ENCODE peak calls at places on chromosome 20, in seven cellular contexts. X, U, O, S, C, K and H are unnamed samples.
A peak's percentile ranks its signal among the peaks of the same experiment; 100 is the strongest.

GRCh38 chr20:10040070-10040970 is 5.5 kb downstream of the ANKEF1 start:
- DNase-seq in X (no peak), U (peak; percentile 67), O (peak; percentile 25), S (no peak), C (peak; percentile 42), K (no peak), H (no peak)

GRCh38 chr20:57835053-57835452 is 125.2 kb upstream of the PMEPA1 start:
- DNase-seq in X (no peak), U (no peak), O (no peak), S (no peak), C (no peak), K (no peak), H (no peak)

GRCh38 chr20:49543071-49543857 is 24.7 kb downstream of the PTGIS start:
- DNase-seq in X (no peak), U (no peak), O (no peak), S (peak; percentile 70), C (no peak), K (no peak), H (no peak)

GRCh38 chr20:59825944-59826759 is 107.3 kb downstream of the SYCP2 start:
- DNase-seq in X (no peak), U (no peak), O (no peak), S (peak; percentile 85), C (no peak), K (no peak), H (no peak)

GRCh38 chr20:59560588-59561227 is 43.6 kb upstream of the PHACTR3 start:
- DNase-seq in X (peak; percentile 57), U (peak; percentile 14), O (peak; percentile 24), S (no peak), C (no peak), K (peak; percentile 53), H (no peak)

GRCh38 chr20:11822116-11822794 is 95.4 kb upstream of the BTBD3 start:
- DNase-seq in X (no peak), U (no peak), O (no peak), S (no peak), C (no peak), K (no peak), H (no peak)

GRCh38 chr20:31543966-31544598 is 29.8 kb downstream of the HM13 start:
- DNase-seq in X (no peak), U (peak; percentile 89), O (peak; percentile 91), S (peak; percentile 79), C (peak; percentile 97), K (no peak), H (peak; percentile 95)

GRCh38 chr20:48538058-48538825 is 289.6 kb downstream of the PREX1 start:
- DNase-seq in X (no peak), U (peak; percentile 83), O (peak; percentile 93), S (no peak), C (peak; percentile 24), K (peak; percentile 48), H (no peak)

GRCh38 chr20:63944078-63944941 is 11.9 kb downstream of the UCKL1 start:
- DNase-seq in X (no peak), U (no peak), O (no peak), S (no peak), C (no peak), K (no peak), H (no peak)

GRCh38 chr20:10783660-10784336 is 110.0 kb upstream of the JAG1 start:
- DNase-seq in X (no peak), U (no peak), O (peak; percentile 50), S (no peak), C (no peak), K (no peak), H (no peak)

GRCh38 chr20:22404609-22405170 is 179.7 kb downstream of the FOXA2 start:
- DNase-seq in X (no peak), U (no peak), O (peak; percentile 39), S (no peak), C (no peak), K (no peak), H (no peak)

GRCh38 chr20:37669062-37669772 is 24.6 kb upstream of the CTNNBL1 start:
- DNase-seq in X (no peak), U (no peak), O (no peak), S (no peak), C (peak; percentile 7), K (peak; percentile 25), H (no peak)

GRCh38 chr20:55540486-55540885 is 464.8 kb downstream of the CBLN4 start:
- DNase-seq in X (no peak), U (no peak), O (no peak), S (no peak), C (no peak), K (no peak), H (no peak)

GRCh38 chr20:57907131-57908083 is 197.6 kb upstream of the PMEPA1 start:
- DNase-seq in X (no peak), U (no peak), O (no peak), S (no peak), C (no peak), K (no peak), H (no peak)

GRCh38 chr20:6940052-6940451 is 172.6 kb downstream of the BMP2 start:
- DNase-seq in X (no peak), U (no peak), O (peak; percentile 1), S (no peak), C (peak; percentile 20), K (peak; percentile 80), H (no peak)
- TF ChIP-seq CTCF in X (no peak), U (peak; percentile 25), O (peak; percentile 29), S (no peak), C (peak; percentile 57), K (peak; percentile 84), H (peak; percentile 13)

DNA sequence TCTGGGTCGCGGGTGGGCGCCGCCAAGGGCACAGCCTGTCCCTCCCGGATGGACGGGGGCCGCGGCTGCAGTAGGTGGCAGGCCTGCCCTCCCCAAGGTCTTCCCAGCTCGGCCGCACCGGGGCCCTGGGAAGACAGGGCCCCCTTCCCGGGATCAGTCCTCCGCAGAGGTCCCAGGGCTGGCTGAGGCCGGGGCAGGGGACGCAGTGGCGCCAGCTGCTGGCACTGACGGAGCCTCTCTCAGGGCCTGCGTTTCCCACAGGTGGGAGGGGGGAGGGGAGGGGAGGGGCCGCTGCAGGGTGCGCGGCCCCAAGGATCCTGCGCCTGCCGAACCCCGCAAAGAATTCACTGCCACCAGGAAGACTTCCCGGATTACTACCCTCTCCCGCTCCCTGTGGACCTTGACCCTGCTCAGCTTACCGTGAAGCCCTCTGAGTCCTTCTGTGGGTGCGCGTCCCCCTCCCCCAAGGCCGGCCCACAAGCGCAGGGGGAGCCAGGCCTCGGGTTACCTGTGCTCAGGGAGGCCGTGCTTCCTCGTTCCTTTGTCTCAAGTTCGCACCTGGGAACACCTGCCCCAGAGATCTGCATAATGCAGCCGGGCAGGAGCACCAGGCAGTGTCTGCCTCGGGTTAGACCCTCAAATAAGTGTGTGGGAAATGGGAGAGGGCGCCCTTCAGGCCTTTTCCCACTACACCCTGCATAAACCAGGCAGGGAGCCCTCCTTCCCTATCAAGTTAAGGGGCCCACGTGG is 5.1 kb downstream of the LZTS3 start:
- DNase-seq in X (no peak), U (no peak), O (no peak), S (peak; percentile 79), C (no peak), K (peak; percentile 77), H (no peak)
- TF ChIP-seq CTCF in X (no peak), U (no peak), O (no peak), S (no peak), C (no peak), K (peak; percentile 33), H (no peak)

GRCh38 chr20:40768105-40768504 is 79.1 kb upstream of the MAFB start:
- DNase-seq in X (no peak), U (no peak), O (no peak), S (peak; percentile 42), C (no peak), K (no peak), H (no peak)
- TF ChIP-seq CTCF in X (no peak), U (no peak), O (no peak), S (no peak), C (no peak), K (no peak), H (no peak)

DNA sequence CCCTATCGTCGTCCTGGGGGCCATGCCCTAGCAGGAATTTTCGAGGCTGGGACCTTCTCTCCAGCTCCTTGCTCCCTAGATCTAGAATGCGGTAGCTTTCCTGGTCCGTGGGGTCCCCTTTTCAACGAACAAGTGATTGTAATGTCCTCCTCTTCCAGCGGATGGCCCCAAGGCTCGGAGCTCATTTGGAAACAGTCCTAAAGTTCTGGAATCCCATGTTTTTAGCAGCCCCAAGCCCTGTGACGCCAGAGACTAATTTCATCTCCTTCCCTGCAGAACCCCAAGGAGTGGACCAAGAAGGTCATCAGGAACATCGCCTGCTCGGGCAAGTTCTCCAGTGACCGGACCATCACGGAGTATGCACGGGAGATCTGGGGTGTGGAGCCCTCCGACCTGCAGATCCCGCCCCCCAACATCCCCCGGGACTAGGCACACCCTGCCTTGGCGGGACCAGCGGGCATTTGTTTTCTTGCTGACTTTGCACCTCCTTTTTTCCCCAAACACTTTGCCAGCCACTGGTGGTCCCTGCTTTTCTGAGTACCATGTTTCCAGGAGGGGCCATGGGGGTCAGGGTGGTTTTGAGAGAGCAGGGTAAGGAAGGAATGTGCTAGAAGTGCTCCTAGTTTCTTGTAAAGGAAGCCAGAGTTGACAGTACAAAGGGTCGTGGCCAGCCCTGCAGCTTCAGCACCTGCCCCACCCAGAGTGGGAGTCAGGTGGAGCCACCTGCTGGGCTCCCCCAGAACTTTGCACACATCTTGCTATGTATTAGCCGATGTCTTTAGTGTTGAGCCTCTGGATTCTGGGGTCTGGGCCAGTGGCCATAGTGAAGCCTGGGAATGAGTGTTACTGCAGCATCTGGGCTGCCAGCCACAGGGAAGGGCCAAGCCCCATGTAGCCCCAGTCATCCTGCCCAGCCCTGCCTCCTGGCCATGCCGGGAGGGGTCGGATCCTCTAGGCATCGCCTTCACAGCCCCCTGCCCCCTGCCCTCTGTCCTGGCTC is 48.5 kb downstream of the PYGB start:
- DNase-seq in X (peak; percentile 59), U (no peak), O (peak; percentile 32), S (no peak), C (no peak), K (peak; percentile 34), H (no peak)
- TF ChIP-seq CTCF in X (peak; percentile 22), U (peak; percentile 61), O (peak; percentile 51), S (no peak), C (peak; percentile 53), K (peak; percentile 43), H (peak; percentile 30)

GRCh38 chr20:62029951-62030350 is 35.7 kb downstream of the TAF4 start:
- DNase-seq in X (no peak), U (no peak), O (no peak), S (no peak), C (no peak), K (no peak), H (no peak)

GRCh38 chr20:62030357-62030756 is 35.3 kb downstream of the TAF4 start:
- DNase-seq in X (no peak), U (no peak), O (no peak), S (no peak), C (no peak), K (no peak), H (no peak)

GRCh38 chr20:62028384-62028783 is 37.3 kb downstream of the TAF4 start:
- DNase-seq in X (no peak), U (no peak), O (no peak), S (no peak), C (no peak), K (no peak), H (no peak)

GRCh38 chr20:62027698-62028321 is 37.9 kb downstream of the TAF4 start:
- DNase-seq in X (no peak), U (no peak), O (no peak), S (no peak), C (no peak), K (peak; percentile 37), H (no peak)

DNA sequence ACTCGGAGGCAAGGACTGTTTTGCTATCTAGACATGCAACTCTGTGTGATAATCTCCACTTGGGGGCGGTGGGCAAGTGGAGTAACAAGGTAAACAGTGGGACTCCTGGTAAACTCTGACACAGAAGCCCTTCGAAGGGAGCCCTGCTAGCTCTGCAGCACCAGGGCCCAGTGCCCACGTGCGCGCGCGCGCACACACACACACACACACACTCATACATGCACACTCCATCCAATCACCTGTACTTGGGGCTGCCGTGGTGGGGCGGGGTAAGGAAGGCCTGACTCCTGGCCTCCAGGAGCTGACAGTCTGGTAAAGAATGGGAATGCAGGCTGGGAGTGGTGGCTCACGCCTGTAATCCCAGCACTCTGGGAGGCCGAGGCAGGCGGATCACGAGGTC is 36.4 kb downstream of the TAF4 start:
- DNase-seq in X (no peak), U (no peak), O (no peak), S (no peak), C (no peak), K (no peak), H (no peak)
- TF ChIP-seq CTCF in X (no peak), U (no peak), O (no peak), S (no peak), C (no peak), K (no peak), H (no peak)